ENCODE peak calls at places on chromosomes 1 and 21, in seven cellular contexts. L is RKO; Y is T-helper 2 cell; H is ovary; R is activated naive CD4-positive, alpha-beta T cell treated with Interleukin-2 at 50 U/mL for 16 hours; K is colonic mucosa; D is stimulated activated CD4-positive, alpha-beta T cell treated with anti-CD3 and anti-CD28 coated beads, Interleukin-12 subunit alpha, Interleukin-12 subunit beta, amount 100 ng/mL, for 24 hours. N is an unnamed sample.

GRCh38 chr1:7869136-7869905 is 16.5 kb upstream of the UTS2 start:
- DNase-seq in L (no peak), Y (no peak), H (no peak), R (no peak), K (no peak), D (no peak), N (no peak)

GRCh38 chr1:65090406-65090805 is 57.6 kb upstream of the AK4 start:
- DNase-seq in L (no peak), Y (no peak), H (no peak), R (no peak), K (peak), D (no peak), N (no peak)

GRCh38 chr1:188986751-188987417 is 1490.8 kb downstream of the BRINP3 start:
- DNase-seq in L (no peak), Y (no peak), H (no peak), R (no peak), K (no peak), D (no peak), N (no peak)

GRCh38 chr1:80444171-80444570 is 1356.6 kb upstream of the ADGRL2 start:
- DNase-seq in L (no peak), Y (no peak), H (no peak), R (no peak), K (no peak), D (no peak), N (no peak)

GRCh38 chr1:1360511-1361169 is 2.3 kb upstream of the MXRA8 start:
- DNase-seq in L (peak), Y (no peak), H (peak), R (no peak), K (peak), D (no peak), N (no peak)

GRCh38 chr1:234214911-234215892 is 158.1 kb upstream of the COA6 start:
- DNase-seq in L (no peak), Y (no peak), H (no peak), R (no peak), K (peak), D (no peak), N (no peak)

GRCh38 chr1:147600119-147601111 is 59.1 kb downstream of the BCL9 start:
- DNase-seq in L (peak), Y (no peak), H (no peak), R (peak), K (no peak), D (peak), N (no peak)

GRCh38 chr1:90175490-90176157 is 180.7 kb downstream of the ZNF326 start:
- DNase-seq in L (no peak), Y (no peak), H (no peak), R (no peak), K (no peak), D (no peak), N (no peak)

GRCh38 chr21:42032968-42033367 is 22.8 kb upstream of the ZBTB21 start:
- DNase-seq in L (no peak), Y (no peak), H (no peak), R (no peak), K (no peak), D (no peak), N (no peak)

GRCh38 chr21:33848252-33848953 is 67.2 kb downstream of the ATP5PO start:
- DNase-seq in L (no peak), Y (no peak), H (no peak), R (no peak), K (peak), D (no peak), N (no peak)

GRCh38 chr1:204564835-204565234 is 48.6 kb downstream of the MDM4 start:
- DNase-seq in L (no peak), Y (peak), H (no peak), R (no peak), K (no peak), D (no peak), N (no peak)

GRCh38 chr1:211035821-211036380 is 98.0 kb downstream of the KCNH1 start:
- DNase-seq in L (no peak), Y (no peak), H (no peak), R (no peak), K (no peak), D (no peak), N (no peak)

GRCh38 chr1:230114245-230114651 is 47.2 kb downstream of the GALNT2 start:
- DNase-seq in L (no peak), Y (no peak), H (no peak), R (no peak), K (no peak), D (no peak), N (no peak)

GRCh38 chr1:89081005-89081404 is 16.0 kb upstream of the GBP1 start:
- DNase-seq in L (no peak), Y (no peak), H (no peak), R (no peak), K (no peak), D (no peak), N (no peak)

GRCh38 chr1:150613061-150613920 is 16.1 kb downstream of the ENSA start:
- DNase-seq in L (peak), Y (peak), H (no peak), R (peak), K (peak), D (peak), N (no peak)

GRCh38 chr1:3722846-3723245 is 29.4 kb upstream of the CCDC27 start:
- DNase-seq in L (no peak), Y (no peak), H (no peak), R (no peak), K (no peak), D (no peak), N (no peak)

GRCh38 chr1:223653015-223653414 is 12.5 kb downstream of the CAPN8 start:
- DNase-seq in L (no peak), Y (no peak), H (no peak), R (no peak), K (no peak), D (no peak), N (no peak)

GRCh38 chr21:35178812-35179211 is 129.7 kb upstream of the RUNX1 start:
- DNase-seq in L (peak), Y (no peak), H (no peak), R (no peak), K (no peak), D (no peak), N (no peak)

GRCh38 chr1:26700711-26701110 is 4.9 kb downstream of the ARID1A start:
- DNase-seq in L (no peak), Y (no peak), H (no peak), R (no peak), K (no peak), D (no peak), N (no peak)

GRCh38 chr1:22241250-22241649 is 98.4 kb upstream of the WNT4 start:
- DNase-seq in L (no peak), Y (no peak), H (no peak), R (no peak), K (no peak), D (no peak), N (no peak)

GRCh38 chr21:15514073-15514946 is 215.5 kb upstream of the USP25 start:
- DNase-seq in L (no peak), Y (peak), H (no peak), R (peak), K (peak), D (peak), N (no peak)

GRCh38 chr1:245383396-245384330 is 228.9 kb downstream of the KIF26B start:
- DNase-seq in L (no peak), Y (no peak), H (no peak), R (no peak), K (no peak), D (no peak), N (no peak)

GRCh38 chr1:44249543-44249942 is 36.3 kb downstream of the DMAP1 start:
- DNase-seq in L (no peak), Y (no peak), H (peak), R (no peak), K (no peak), D (no peak), N (no peak)

GRCh38 chr1:59605184-59605583 is 209.6 kb upstream of the HOOK1 start:
- DNase-seq in L (no peak), Y (no peak), H (no peak), R (no peak), K (no peak), D (no peak), N (no peak)

GRCh38 chr1:205976708-205977107 is 26.5 kb downstream of the RAB7B start:
- DNase-seq in L (no peak), Y (no peak), H (no peak), R (no peak), K (no peak), D (no peak), N (no peak)

GRCh38 chr1:180964609-180965008 is 51.9 kb downstream of the KIAA1614 start:
- DNase-seq in L (no peak), Y (no peak), H (no peak), R (no peak), K (no peak), D (no peak), N (no peak)